ENCODE peak calls at places on chromosomes 5 and 9, in seven cellular contexts. O is heart left ventricle, T is BJ, S is IMR-90, V is epithelial cell of esophagus, R is PC-9, D is GM23248. C is an unnamed sample.

GRCh38 chr9:35891649-35892048 is 14.4 kb upstream of the HRCT1 start:
- DNase-seq in T (no peak), D (peak), O (no peak), R (no peak), V (peak), S (no peak), C (no peak)

GRCh38 chr5:121285861-121286527 is 565.7 kb upstream of the FTMT start:
- DNase-seq in V (no peak), T (no peak), R (no peak), S (peak), D (peak), O (no peak), C (no peak)

GRCh38 chr9:35618854-35619799 is 914 bp upstream of the CD72 start:
- DNase-seq in V (no peak), R (no peak), O (no peak), D (no peak), S (peak), T (no peak), C (no peak)

GRCh38 chr5:180133060-180133459 is 61.5 kb upstream of the RNF130 start:
- DNase-seq in R (no peak), O (no peak), S (no peak), T (no peak), V (no peak), D (no peak), C (no peak)

GRCh38 chr9:38200431-38200830 is 131.4 kb upstream of the SHB start:
- DNase-seq in V (no peak), S (no peak), D (no peak), R (no peak), T (no peak), O (no peak), C (no peak)

GRCh38 chr5:931570-932145 is 39.0 kb downstream of the TRIP13 start:
- DNase-seq in S (no peak), V (no peak), O (no peak), D (no peak), R (no peak), T (no peak), C (no peak)

GRCh38 chr9:127976943-127977871 is 3.6 kb downstream of the EEIG1 start:
- DNase-seq in S (no peak), R (no peak), V (no peak), O (peak), T (no peak), D (no peak), C (no peak)

GRCh38 chr9:32426278-32426939 is 42.0 kb downstream of the ACO1 start:
- DNase-seq in R (peak), O (no peak), D (peak), V (peak), S (peak), T (no peak), C (no peak)

GRCh38 chr9:96025995-96026572 is 150.6 kb downstream of the ERCC6L2 start:
- DNase-seq in O (no peak), D (no peak), R (no peak), V (no peak), T (no peak), S (no peak), C (no peak)

GRCh38 chr5:146762830-146763229 is 115.7 kb downstream of the PPP2R2B start:
- DNase-seq in O (no peak), V (no peak), D (no peak), T (no peak), S (no peak), R (no peak), C (no peak)

GRCh38 chr9:120935383-120935857 is 8.8 kb upstream of the TRAF1 start:
- DNase-seq in S (peak), V (peak), D (peak), T (peak), O (peak), R (peak), C (peak)

GRCh38 chr9:98075332-98075805 is 18.8 kb downstream of the NANS start:
- DNase-seq in O (no peak), V (peak), D (peak), R (no peak), S (peak), T (no peak), C (peak)

GRCh38 chr5:127290019-127290945 is at the start of gene MEGF10:
- DNase-seq in R (no peak), D (peak), S (peak), T (no peak), O (no peak), V (peak), C (peak)
- H3K4me3 ChIP-seq in R (no peak), D (peak), S (peak), T (peak), O (peak), V (no peak), C (peak)

GRCh38 chr9:137758067-137758466 is 119.5 kb upstream of the CACNA1B start:
- DNase-seq in S (no peak), T (no peak), R (no peak), V (no peak), D (no peak), O (no peak), C (no peak)
- H3K4me3 ChIP-seq in S (no peak), T (no peak), R (no peak), V (no peak), D (no peak), O (no peak), C (no peak)

GRCh38 chr9:94554078-94554438 is 825 bp upstream of the PCAT7 start:
- DNase-seq in V (no peak), D (no peak), S (no peak), R (peak), O (no peak), T (no peak), C (peak)

GRCh38 chr9:94553029-94553938 is 1.6 kb upstream of the PCAT7 start:
- DNase-seq in V (no peak), D (no peak), S (no peak), O (no peak), T (no peak), R (peak), C (peak)

GRCh38 chr9:94560237-94560636 is 5.4 kb downstream of the PCAT7 start:
- DNase-seq in V (no peak), D (no peak), R (no peak), T (no peak), O (no peak), S (no peak), C (no peak)

GRCh38 chr9:94554439-94555331 is at the start of gene PCAT7:
- DNase-seq in R (peak), V (peak), S (no peak), D (peak), O (no peak), T (no peak), C (peak)
- H3K4me3 ChIP-seq in R (peak), V (no peak), S (no peak), D (no peak), O (no peak), T (no peak), C (peak)

GRCh38 chr9:119368681-119369581 is at the start of gene BRINP1:
- DNase-seq in V (peak), S (no peak), O (peak), T (no peak), D (peak), R (no peak), C (peak)
- H3K4me3 ChIP-seq in V (peak), S (no peak), O (peak), T (peak), D (peak), R (no peak), C (peak)

DNA sequence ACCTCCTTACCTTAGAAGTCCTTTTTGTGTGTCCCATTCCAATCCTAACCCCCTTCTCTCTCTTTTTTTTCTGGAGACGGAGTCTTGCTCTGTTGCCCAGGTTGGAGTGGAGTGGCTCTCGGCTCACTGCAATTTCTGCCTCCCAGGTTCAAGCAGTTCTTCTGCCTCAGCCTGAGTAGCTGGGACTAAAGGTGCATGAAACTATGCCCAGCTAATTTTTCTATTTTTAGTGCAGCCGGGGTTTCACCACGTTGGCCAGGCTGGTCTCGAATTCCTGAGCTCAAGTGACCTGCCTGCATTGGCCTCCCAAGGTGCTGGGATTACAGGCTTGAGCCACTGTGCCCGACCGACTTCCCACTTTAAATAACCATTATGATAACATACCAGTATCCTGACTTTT is 17.5 kb downstream of the TMEM38B start:
- DNase-seq in R (no peak), V (no peak), D (no peak), T (no peak), O (peak), S (no peak), C (no peak)
- H3K4me3 ChIP-seq in R (no peak), V (no peak), D (no peak), T (no peak), O (no peak), S (no peak), C (no peak)

GRCh38 chr9:137457406-137458193 is 1.5 kb downstream of the NSMF start:
- DNase-seq in S (no peak), T (no peak), O (peak), R (no peak), V (no peak), D (no peak), C (no peak)
- H3K4me3 ChIP-seq in S (peak), T (peak), O (no peak), R (no peak), V (peak), D (peak), C (peak)

GRCh38 chr9:107488400-107489143 is 997 bp downstream of the KLF4 start:
- DNase-seq in O (peak), R (peak), T (no peak), S (peak), D (peak), V (peak), C (peak)

GRCh38 chr9:107485451-107486043 is 4.0 kb downstream of the KLF4 start:
- DNase-seq in D (peak), V (no peak), O (no peak), R (no peak), S (no peak), T (no peak), C (no peak)

GRCh38 chr9:107489144-107489673 is 360 bp downstream of the KLF4 start:
- DNase-seq in S (no peak), O (no peak), D (no peak), R (no peak), T (no peak), V (no peak), C (no peak)

GRCh38 chr9:107487521-107488399 is 1.8 kb downstream of the KLF4 start:
- DNase-seq in V (peak), T (no peak), S (no peak), O (peak), D (peak), R (peak), C (no peak)

GRCh38 chr9:107486674-107487520 is 2.7 kb downstream of the KLF4 start:
- DNase-seq in D (peak), O (peak), S (no peak), R (no peak), T (no peak), V (no peak), C (no peak)
- H3K4me3 ChIP-seq in D (peak), O (peak), S (peak), R (peak), T (peak), V (peak), C (no peak)

GRCh38 chr5:143966280-143966679 is 154.3 kb downstream of the HMHB1 start:
- DNase-seq in O (no peak), T (no peak), R (no peak), S (no peak), D (no peak), V (no peak), C (no peak)

GRCh38 chr5:143964919-143965318 is 153.0 kb downstream of the HMHB1 start:
- DNase-seq in D (peak), T (no peak), V (peak), S (peak), R (peak), O (no peak), C (no peak)

GRCh38 chr5:143972068-143972467 is 160.1 kb downstream of the HMHB1 start:
- DNase-seq in V (no peak), S (no peak), T (no peak), D (no peak), R (no peak), O (no peak), C (no peak)

DNA sequence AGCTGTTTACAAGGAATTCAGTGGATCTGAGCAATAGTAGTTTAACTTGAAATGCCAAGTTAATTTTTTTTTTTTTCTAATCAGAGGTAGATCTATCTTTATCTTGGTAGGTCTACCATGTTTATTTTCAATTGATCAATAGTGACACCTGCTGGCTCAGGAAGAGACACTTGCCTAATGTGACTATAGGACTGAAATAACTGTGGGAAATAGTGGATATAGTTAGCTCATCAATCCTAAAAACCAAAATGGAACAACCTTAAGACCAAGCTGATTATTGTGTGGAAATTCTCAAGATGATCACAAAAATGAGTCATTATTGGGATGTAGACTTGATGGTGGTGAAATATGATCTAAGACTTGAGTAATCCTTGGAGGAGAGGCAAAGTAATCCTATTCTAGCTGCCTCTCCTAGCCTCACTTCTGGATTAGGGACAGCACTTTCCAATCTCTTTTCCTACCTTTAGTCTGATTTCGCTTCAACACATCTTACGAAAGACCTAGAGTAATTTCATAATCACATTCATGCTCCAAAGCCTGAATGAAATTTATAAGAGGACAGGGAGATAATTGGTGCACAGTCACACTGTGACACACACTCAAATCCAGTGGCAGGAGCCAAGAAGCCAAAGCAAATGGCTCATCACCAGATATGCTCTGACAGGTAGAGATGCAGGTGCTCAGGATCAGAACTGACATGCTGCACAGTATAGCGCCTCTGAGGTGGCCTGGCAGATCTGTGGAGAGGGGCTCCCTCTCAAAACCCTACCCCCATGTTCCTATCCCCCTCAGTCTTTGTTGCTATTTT is 156.3 kb downstream of the HMHB1 start:
- DNase-seq in R (peak), V (peak), S (peak), O (no peak), T (peak), D (peak), C (peak)
- H3K4me3 ChIP-seq in R (no peak), V (no peak), S (no peak), O (no peak), T (no peak), D (no peak), C (no peak)

GRCh38 chr5:112418412-112419049 is 546 bp downstream of the EPB41L4A start:
- DNase-seq in D (peak), O (peak), T (no peak), V (peak), R (no peak), S (no peak), C (no peak)
- H3K4me3 ChIP-seq in D (peak), O (peak), T (peak), V (peak), R (peak), S (peak), C (peak)

C was measured in MG63.